ENCODE peak calls at places on chromosomes 6 and 20, in eight cellular contexts. One of them, this sample, is unnamed.

GRCh38 chr6:34239240-34239825 is 2.7 kb downstream of the HMGA1 start:
- DNase-seq in A549: no peak
- DNase-seq in K562: peak
- DNase-seq in ovary: no peak
- DNase-seq in transverse colon: no peak
- DNase-seq in suprapubic skin: peak
- DNase-seq in stomach: no peak
- DNase-seq in GM12878: no peak
- DNase-seq in this sample: no peak

GRCh38 chr20:11686900-11687543 is 230.7 kb upstream of the BTBD3 start:
- DNase-seq in A549: no peak
- DNase-seq in K562: no peak
- DNase-seq in ovary: no peak
- DNase-seq in transverse colon: peak
- DNase-seq in suprapubic skin: no peak
- DNase-seq in stomach: peak
- DNase-seq in GM12878: no peak
- DNase-seq in this sample: no peak

GRCh38 chr20:846894-847278 is 13.4 kb downstream of the FAM110A start:
- DNase-seq in A549: no peak
- DNase-seq in K562: no peak
- DNase-seq in ovary: no peak
- DNase-seq in transverse colon: peak
- DNase-seq in suprapubic skin: no peak
- DNase-seq in stomach: no peak
- DNase-seq in GM12878: no peak
- DNase-seq in this sample: no peak

GRCh38 chr6:165662041-165662491 is 975 bp downstream of the PDE10A start:
- DNase-seq in A549: peak
- DNase-seq in K562: no peak
- DNase-seq in ovary: no peak
- DNase-seq in transverse colon: no peak
- DNase-seq in suprapubic skin: no peak
- DNase-seq in stomach: no peak
- DNase-seq in GM12878: no peak
- DNase-seq in this sample: no peak

GRCh38 chr6:39092124-39092523 is 22.9 kb downstream of the SAYSD1 start:
- DNase-seq in A549: no peak
- DNase-seq in K562: peak
- DNase-seq in ovary: no peak
- DNase-seq in transverse colon: no peak
- DNase-seq in suprapubic skin: no peak
- DNase-seq in stomach: no peak
- DNase-seq in GM12878: no peak
- DNase-seq in this sample: no peak

GRCh38 chr6:141169419-141169818 is 963.3 kb upstream of the GJE1 start:
- DNase-seq in A549: no peak
- DNase-seq in K562: no peak
- DNase-seq in ovary: no peak
- DNase-seq in transverse colon: no peak
- DNase-seq in suprapubic skin: no peak
- DNase-seq in stomach: no peak
- DNase-seq in GM12878: no peak
- DNase-seq in this sample: no peak

GRCh38 chr20:20076297-20077065 is 24.1 kb downstream of the CFAP61 start:
- DNase-seq in A549: no peak
- DNase-seq in K562: no peak
- DNase-seq in ovary: no peak
- DNase-seq in transverse colon: no peak
- DNase-seq in suprapubic skin: peak
- DNase-seq in stomach: no peak
- DNase-seq in GM12878: no peak
- DNase-seq in this sample: no peak

GRCh38 chr20:17616480-17617211 is 46.8 kb downstream of the DSTN start:
- DNase-seq in A549: no peak
- DNase-seq in K562: no peak
- DNase-seq in ovary: no peak
- DNase-seq in transverse colon: peak
- DNase-seq in suprapubic skin: no peak
- DNase-seq in stomach: peak
- DNase-seq in GM12878: no peak
- DNase-seq in this sample: no peak

GRCh38 chr6:85945454-85946185 is 302.9 kb upstream of the SYNCRIP start:
- DNase-seq in A549: no peak
- DNase-seq in K562: no peak
- DNase-seq in ovary: no peak
- DNase-seq in transverse colon: no peak
- DNase-seq in suprapubic skin: no peak
- DNase-seq in stomach: no peak
- DNase-seq in GM12878: no peak
- DNase-seq in this sample: no peak

GRCh38 chr20:52783769-52784168 is 188.4 kb upstream of the TSHZ2 start:
- DNase-seq in A549: no peak
- DNase-seq in K562: peak
- DNase-seq in ovary: no peak
- DNase-seq in transverse colon: no peak
- DNase-seq in suprapubic skin: no peak
- DNase-seq in stomach: no peak
- DNase-seq in GM12878: no peak
- DNase-seq in this sample: no peak
- TF ChIP-seq EP300 in A549: no peak
- TF ChIP-seq EP300 in K562: no peak
- TF ChIP-seq EP300 in ovary: no peak
- TF ChIP-seq EP300 in transverse colon: no peak
- TF ChIP-seq EP300 in suprapubic skin: no peak
- TF ChIP-seq EP300 in stomach: no peak
- TF ChIP-seq EP300 in GM12878: no peak
- TF ChIP-seq EP300 in this sample: no peak

GRCh38 chr20:47785900-47786762 is 850 bp upstream of the SULF2 start:
- DNase-seq in A549: peak
- DNase-seq in K562: peak
- DNase-seq in ovary: peak
- DNase-seq in transverse colon: peak
- DNase-seq in suprapubic skin: peak
- DNase-seq in stomach: peak
- DNase-seq in GM12878: no peak
- DNase-seq in this sample: peak
- H3K4me3 ChIP-seq in A549: peak
- H3K4me3 ChIP-seq in K562: no peak
- H3K4me3 ChIP-seq in ovary: peak
- H3K4me3 ChIP-seq in transverse colon: peak
- H3K4me3 ChIP-seq in suprapubic skin: peak
- H3K4me3 ChIP-seq in stomach: peak
- H3K4me3 ChIP-seq in GM12878: peak
- H3K4me3 ChIP-seq in this sample: peak

GRCh38 chr6:12751694-12752304 is 35.2 kb downstream of the PHACTR1 start:
- DNase-seq in A549: peak
- DNase-seq in K562: peak
- DNase-seq in ovary: no peak
- DNase-seq in transverse colon: peak
- DNase-seq in suprapubic skin: no peak
- DNase-seq in stomach: peak
- DNase-seq in GM12878: no peak
- DNase-seq in this sample: no peak

GRCh38 chr6:12750416-12750815 is 33.8 kb downstream of the PHACTR1 start:
- DNase-seq in A549: no peak
- DNase-seq in K562: no peak
- DNase-seq in ovary: no peak
- DNase-seq in transverse colon: no peak
- DNase-seq in suprapubic skin: no peak
- DNase-seq in stomach: no peak
- DNase-seq in GM12878: no peak
- DNase-seq in this sample: no peak

GRCh38 chr6:12748411-12748810 is 31.8 kb downstream of the PHACTR1 start:
- DNase-seq in A549: no peak
- DNase-seq in K562: no peak
- DNase-seq in ovary: no peak
- DNase-seq in transverse colon: no peak
- DNase-seq in suprapubic skin: no peak
- DNase-seq in stomach: no peak
- DNase-seq in GM12878: no peak
- DNase-seq in this sample: no peak

GRCh38 chr6:12749531-12750379 is 33.2 kb downstream of the PHACTR1 start:
- DNase-seq in A549: no peak
- DNase-seq in K562: no peak
- DNase-seq in ovary: no peak
- DNase-seq in transverse colon: no peak
- DNase-seq in suprapubic skin: no peak
- DNase-seq in stomach: no peak
- DNase-seq in GM12878: no peak
- DNase-seq in this sample: no peak

GRCh38 chr6:12748815-12749521 is 32.4 kb downstream of the PHACTR1 start:
- DNase-seq in A549: no peak
- DNase-seq in K562: no peak
- DNase-seq in ovary: no peak
- DNase-seq in transverse colon: no peak
- DNase-seq in suprapubic skin: no peak
- DNase-seq in stomach: no peak
- DNase-seq in GM12878: no peak
- DNase-seq in this sample: no peak
- TF ChIP-seq EP300 in A549: no peak
- TF ChIP-seq EP300 in K562: no peak
- TF ChIP-seq EP300 in ovary: no peak
- TF ChIP-seq EP300 in transverse colon: no peak
- TF ChIP-seq EP300 in suprapubic skin: no peak
- TF ChIP-seq EP300 in stomach: no peak
- TF ChIP-seq EP300 in GM12878: no peak
- TF ChIP-seq EP300 in this sample: no peak

GRCh38 chr6:154247119-154247814 is 109.3 kb downstream of the IPCEF1 start:
- DNase-seq in A549: no peak
- DNase-seq in K562: no peak
- DNase-seq in ovary: no peak
- DNase-seq in transverse colon: no peak
- DNase-seq in suprapubic skin: no peak
- DNase-seq in stomach: no peak
- DNase-seq in GM12878: no peak
- DNase-seq in this sample: no peak

GRCh38 chr6:154245542-154245941 is 111.1 kb downstream of the IPCEF1 start:
- DNase-seq in A549: no peak
- DNase-seq in K562: no peak
- DNase-seq in ovary: no peak
- DNase-seq in transverse colon: no peak
- DNase-seq in suprapubic skin: no peak
- DNase-seq in stomach: no peak
- DNase-seq in GM12878: no peak
- DNase-seq in this sample: no peak

GRCh38 chr6:154243793-154244768 is 112.5 kb downstream of the IPCEF1 start:
- DNase-seq in A549: no peak
- DNase-seq in K562: no peak
- DNase-seq in ovary: no peak
- DNase-seq in transverse colon: no peak
- DNase-seq in suprapubic skin: no peak
- DNase-seq in stomach: no peak
- DNase-seq in GM12878: no peak
- DNase-seq in this sample: no peak

GRCh38 chr6:154249499-154250298 is 106.9 kb downstream of the IPCEF1 start:
- DNase-seq in A549: no peak
- DNase-seq in K562: no peak
- DNase-seq in ovary: no peak
- DNase-seq in transverse colon: no peak
- DNase-seq in suprapubic skin: no peak
- DNase-seq in stomach: no peak
- DNase-seq in GM12878: peak
- DNase-seq in this sample: no peak

GRCh38 chr6:154246723-154247118 is 109.9 kb downstream of the IPCEF1 start:
- DNase-seq in A549: no peak
- DNase-seq in K562: no peak
- DNase-seq in ovary: no peak
- DNase-seq in transverse colon: no peak
- DNase-seq in suprapubic skin: no peak
- DNase-seq in stomach: no peak
- DNase-seq in GM12878: no peak
- DNase-seq in this sample: no peak
- H3K4me3 ChIP-seq in A549: no peak
- H3K4me3 ChIP-seq in K562: no peak
- H3K4me3 ChIP-seq in ovary: no peak
- H3K4me3 ChIP-seq in transverse colon: peak
- H3K4me3 ChIP-seq in suprapubic skin: peak
- H3K4me3 ChIP-seq in stomach: peak
- H3K4me3 ChIP-seq in GM12878: peak
- H3K4me3 ChIP-seq in this sample: no peak

GRCh38 chr6:121944361-121944760 is 455.1 kb upstream of the HSF2 start:
- DNase-seq in A549: no peak
- DNase-seq in K562: no peak
- DNase-seq in ovary: no peak
- DNase-seq in transverse colon: no peak
- DNase-seq in suprapubic skin: no peak
- DNase-seq in stomach: no peak
- DNase-seq in GM12878: no peak
- DNase-seq in this sample: no peak

GRCh38 chr6:121940728-121941127 is 458.7 kb upstream of the HSF2 start:
- DNase-seq in A549: no peak
- DNase-seq in K562: no peak
- DNase-seq in ovary: no peak
- DNase-seq in transverse colon: no peak
- DNase-seq in suprapubic skin: no peak
- DNase-seq in stomach: no peak
- DNase-seq in GM12878: no peak
- DNase-seq in this sample: no peak
- TF ChIP-seq EP300 in A549: no peak
- TF ChIP-seq EP300 in K562: no peak
- TF ChIP-seq EP300 in ovary: no peak
- TF ChIP-seq EP300 in transverse colon: no peak
- TF ChIP-seq EP300 in suprapubic skin: no peak
- TF ChIP-seq EP300 in stomach: no peak
- TF ChIP-seq EP300 in GM12878: no peak
- TF ChIP-seq EP300 in this sample: no peak

GRCh38 chr20:13364278-13365170 is 143.4 kb downstream of the ISM1 start:
- DNase-seq in A549: no peak
- DNase-seq in K562: peak
- DNase-seq in ovary: no peak
- DNase-seq in transverse colon: no peak
- DNase-seq in suprapubic skin: no peak
- DNase-seq in stomach: no peak
- DNase-seq in GM12878: no peak
- DNase-seq in this sample: no peak
- H3K4me3 ChIP-seq in A549: no peak
- H3K4me3 ChIP-seq in K562: no peak
- H3K4me3 ChIP-seq in ovary: no peak
- H3K4me3 ChIP-seq in transverse colon: no peak
- H3K4me3 ChIP-seq in suprapubic skin: no peak
- H3K4me3 ChIP-seq in stomach: no peak
- H3K4me3 ChIP-seq in GM12878: no peak
- H3K4me3 ChIP-seq in this sample: no peak

This sample was measured in tibial nerve.